ENCODE peak calls at places on chromosomes 16 and 17, in nine cellular contexts. N, M, F, Z, K, T, Y, G and I are unnamed samples. For H3K4me1, the result is how much of the 10 kb centered on the place peaks cover.

GRCh38 chr16:74724820-74725549 is 24.3 kb upstream of the MLKL start:
- DNase-seq in N (no peak), M (no peak), F (no peak), Z (no peak), K (no peak), T (peak), Y (no peak), G (no peak), I (no peak)

GRCh38 chr17:18256776-18257175 is 1.8 kb downstream of the FLII start:
- DNase-seq in N (no peak), M (no peak), F (no peak), Z (no peak), K (no peak), T (no peak), Y (no peak), G (no peak), I (no peak)

GRCh38 chr16:84842516-84843148 is 22.8 kb downstream of the CRISPLD2 start:
- DNase-seq in N (no peak), M (no peak), F (no peak), Z (no peak), K (no peak), T (no peak), Y (no peak), G (no peak), I (no peak)

GRCh38 chr17:7478276-7479138 is 924 bp downstream of the ZBTB4 start:
- DNase-seq in N (peak), M (peak), F (no peak), Z (peak), K (peak), T (peak), Y (no peak), G (no peak), I (peak)

GRCh38 chr17:15398291-15398690 is 56.9 kb upstream of the TEKT3 start:
- DNase-seq in N (peak), M (no peak), F (no peak), Z (no peak), K (no peak), T (peak), Y (no peak), G (no peak), I (no peak)

GRCh38 chr16:4700997-4701743 is 7.8 kb downstream of the NUDT16L1 start:
- DNase-seq in N (no peak), M (no peak), F (no peak), Z (no peak), K (no peak), T (no peak), Y (no peak), G (no peak), I (no peak)

GRCh38 chr17:79921411-79922160 is 82.3 kb upstream of the CBX4 start:
- DNase-seq in N (peak), M (no peak), F (no peak), Z (no peak), K (no peak), T (no peak), Y (no peak), G (no peak), I (no peak)

GRCh38 chr17:29393451-29393850 is 3.3 kb downstream of the TAOK1 start:
- DNase-seq in N (no peak), M (no peak), F (no peak), Z (no peak), K (no peak), T (peak), Y (no peak), G (no peak), I (no peak)

GRCh38 chr16:69718365-69718764 is 8.0 kb downstream of the NQO1 start:
- DNase-seq in N (no peak), M (no peak), F (no peak), Z (no peak), K (no peak), T (no peak), Y (no peak), G (no peak), I (no peak)

GRCh38 chr16:83705856-83706255 is 101.9 kb upstream of the HSBP1 start:
- DNase-seq in N (no peak), M (no peak), F (no peak), Z (no peak), K (no peak), T (no peak), Y (no peak), G (no peak), I (no peak)

GRCh38 chr16:11698271-11698689 is 30.0 kb downstream of the SNN start:
- DNase-seq in N (no peak), M (no peak), F (peak), Z (no peak), K (no peak), T (peak), Y (no peak), G (no peak), I (no peak)

GRCh38 chr17:7137182-7137943 is 22.7 kb upstream of the ASGR2 start:
- DNase-seq in N (peak), M (no peak), F (no peak), Z (no peak), K (peak), T (no peak), Y (no peak), G (no peak), I (no peak)

GRCh38 chr17:73156166-73156840 is 8.5 kb upstream of the SSTR2 start:
- DNase-seq in N (peak), M (peak), F (peak), Z (peak), K (peak), T (peak), Y (no peak), G (no peak), I (peak)

GRCh38 chr17:31532526-31532925 is 141.1 kb downstream of the RAB11FIP4 start:
- DNase-seq in N (no peak), M (no peak), F (no peak), Z (no peak), K (no peak), T (no peak), Y (no peak), G (no peak), I (no peak)

GRCh38 chr17:64004218-64004770 is 6.1 kb downstream of the PRR29 start:
- DNase-seq in N (no peak), M (no peak), F (peak), Z (no peak), K (peak), T (no peak), Y (no peak), G (no peak), I (no peak)

GRCh38 chr17:66135896-66136295 is 56.0 kb downstream of the CEP112 start:
- DNase-seq in N (no peak), M (no peak), F (no peak), Z (no peak), K (no peak), T (peak), Y (no peak), G (no peak), I (no peak)

GRCh38 chr17:43754947-43755346 is 3.6 kb downstream of the SOST start:
- DNase-seq in N (no peak), M (no peak), F (no peak), Z (no peak), K (no peak), T (no peak), Y (no peak), G (no peak), I (no peak)

GRCh38 chr16:78177927-78178326 is 78.5 kb downstream of the WWOX start:
- DNase-seq in N (no peak), M (no peak), F (no peak), Z (no peak), K (no peak), T (no peak), Y (peak), G (no peak), I (peak)

GRCh38 chr16:10859650-10860049 is 17.4 kb upstream of the CIITA start:
- DNase-seq in N (no peak), M (no peak), F (no peak), Z (no peak), K (no peak), T (no peak), Y (no peak), G (no peak), I (no peak)

GRCh38 chr16:11676799-11677198 is 8.5 kb downstream of the SNN start:
- DNase-seq in N (no peak), M (no peak), F (no peak), Z (no peak), K (no peak), T (no peak), Y (no peak), G (no peak), I (no peak)

GRCh38 chr16:69365901-69366300 is 14.3 kb upstream of the TMED6 start:
- DNase-seq in N (no peak), M (no peak), F (no peak), Z (no peak), K (no peak), T (peak), Y (no peak), G (no peak), I (no peak)

GRCh38 chr17:30389755-30390300 is 11.1 kb downstream of the CPD start:
- DNase-seq in N (no peak), M (no peak), F (no peak), Z (no peak), K (no peak), T (no peak), Y (no peak), G (no peak), I (no peak)

GRCh38 chr17:29677139-29677834 is 54.6 kb upstream of the CORO6 start:
- DNase-seq in N (peak), M (no peak), F (peak), Z (no peak), K (peak), T (no peak), Y (peak), G (no peak), I (no peak)

GRCh38 chr17:49101054-49101534 is 31.5 kb upstream of the B4GALNT2 start:
- DNase-seq in N (no peak), M (no peak), F (no peak), Z (no peak), K (no peak), T (peak), Y (no peak), G (no peak), I (no peak)

GRCh38 chr16:49528564-49529150 is 155.1 kb downstream of the C16orf78 start:
- DNase-seq in N (no peak), M (no peak), F (peak), Z (peak), K (no peak), T (no peak), Y (no peak), G (no peak), I (no peak)

GRCh38 chr17:1275962-1276736 is 3.3 kb upstream of the TRARG1 start:
- DNase-seq in N (peak), M (peak), F (peak), Z (peak), K (peak), T (peak), Y (peak), G (no peak), I (peak)

GRCh38 chr16:10946308-10946707 is 1.9 kb downstream of the CLEC16A start:
- DNase-seq in N (no peak), M (no peak), F (no peak), Z (no peak), K (no peak), T (no peak), Y (no peak), G (no peak), I (peak)

GRCh38 chr16:53829186-53829747 is 125.3 kb downstream of the FTO start:
- DNase-seq in N (no peak), M (no peak), F (no peak), Z (no peak), K (no peak), T (peak), Y (no peak), G (no peak), I (no peak)

GRCh38 chr17:63140255-63140654 is 174.2 kb downstream of the TANC2 start:
- DNase-seq in N (no peak), M (no peak), F (no peak), Z (no peak), K (peak), T (peak), Y (no peak), G (no peak), I (no peak)

GRCh38 chr16:69834817-69835477 is 72.8 kb downstream of the WWP2 start:
- DNase-seq in N (no peak), M (no peak), F (no peak), Z (peak), K (no peak), T (no peak), Y (no peak), G (no peak), I (no peak)

GRCh38 chr17:36640346-36640745 is 39.0 kb downstream of the MRM1 start:
- DNase-seq in N (no peak), M (no peak), F (no peak), Z (no peak), K (no peak), T (no peak), Y (no peak), G (no peak), I (no peak)

GRCh38 chr17:6195123-6195522 is 124.9 kb downstream of the WSCD1 start:
- DNase-seq in N (no peak), M (no peak), F (no peak), Z (no peak), K (no peak), T (no peak), Y (no peak), G (no peak), I (no peak)

GRCh38 chr16:48608452-48608851 is 1.5 kb downstream of the N4BP1 start:
- DNase-seq in N (no peak), M (peak), F (no peak), Z (no peak), K (no peak), T (no peak), Y (no peak), G (no peak), I (no peak)

GRCh38 chr17:46027326-46028325 is 28.6 kb downstream of the STH start:
- DNase-seq in N (no peak), M (no peak), F (no peak), Z (no peak), K (no peak), T (no peak), Y (no peak), G (no peak), I (no peak)

DNA sequence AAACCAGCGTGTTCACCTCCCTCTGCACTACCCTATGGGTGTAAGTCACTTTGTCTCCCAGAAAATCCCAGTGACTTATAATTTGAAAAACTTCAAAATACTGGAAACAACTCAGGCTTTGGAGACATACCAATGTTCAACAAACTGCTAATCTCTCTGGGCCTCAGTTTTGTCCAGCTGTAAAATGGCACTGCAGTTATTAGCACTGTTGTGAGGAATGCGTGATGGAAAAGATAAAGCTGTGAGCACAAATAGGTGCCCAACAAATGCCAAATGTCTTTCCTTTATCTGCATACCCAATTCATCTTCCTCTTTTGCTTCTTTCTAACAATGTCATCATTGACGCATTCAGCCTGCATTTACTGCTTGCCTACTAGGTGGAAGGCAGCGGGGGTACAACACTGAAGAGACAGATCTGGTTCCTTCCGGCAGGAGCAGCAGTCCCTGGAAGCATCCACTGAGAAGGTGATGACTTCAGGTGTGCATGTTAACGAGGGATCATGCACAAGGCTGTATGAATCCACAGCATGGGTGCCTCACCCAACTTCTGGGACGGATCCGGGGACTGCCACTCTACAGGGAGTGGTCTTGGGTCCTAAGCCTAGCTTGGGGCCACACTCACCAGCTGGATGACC is 63.4 kb downstream of the CYTH1 start:
- DNase-seq in N (no peak), M (no peak), F (no peak), Z (no peak), K (no peak), T (no peak), Y (no peak), G (no peak), I (no peak)
- H3K27ac ChIP-seq in N (no peak), M (no peak), F (no peak), Z (no peak), K (no peak), T (no peak), Y (peak), G (no peak), I (no peak)

GRCh38 chr17:82979718-82980117 is 99.7 kb upstream of the METRNL start:
- DNase-seq in N (no peak), M (no peak), F (no peak), Z (no peak), K (no peak), T (no peak), Y (no peak), G (no peak), I (no peak)
- H3K4me1 ChIP-seq in N (under half), M (under half), F (under half), Z (under half), K (under half), T (under half), Y (under half), G (under half), I (under half)

GRCh38 chr16:8946544-8946943 is 17.2 kb downstream of the USP7 start:
- DNase-seq in N (no peak), M (no peak), F (no peak), Z (no peak), K (no peak), T (no peak), Y (no peak), G (no peak), I (no peak)

GRCh38 chr16:8945626-8946296 is 17.9 kb downstream of the USP7 start:
- DNase-seq in N (no peak), M (no peak), F (no peak), Z (no peak), K (no peak), T (no peak), Y (no peak), G (no peak), I (no peak)

GRCh38 chr16:8943001-8943763 is 20.5 kb downstream of the USP7 start:
- DNase-seq in N (no peak), M (no peak), F (no peak), Z (no peak), K (no peak), T (no peak), Y (no peak), G (no peak), I (peak)

GRCh38 chr16:8941718-8942344 is 21.9 kb downstream of the USP7 start:
- DNase-seq in N (no peak), M (no peak), F (no peak), Z (no peak), K (no peak), T (no peak), Y (no peak), G (no peak), I (no peak)

GRCh38 chr16:8944113-8944765 is 19.5 kb downstream of the USP7 start:
- DNase-seq in N (no peak), M (no peak), F (no peak), Z (no peak), K (no peak), T (no peak), Y (no peak), G (no peak), I (no peak)
- H3K27ac ChIP-seq in N (peak), M (no peak), F (no peak), Z (peak), K (no peak), T (no peak), Y (no peak), G (no peak), I (peak)

DNA sequence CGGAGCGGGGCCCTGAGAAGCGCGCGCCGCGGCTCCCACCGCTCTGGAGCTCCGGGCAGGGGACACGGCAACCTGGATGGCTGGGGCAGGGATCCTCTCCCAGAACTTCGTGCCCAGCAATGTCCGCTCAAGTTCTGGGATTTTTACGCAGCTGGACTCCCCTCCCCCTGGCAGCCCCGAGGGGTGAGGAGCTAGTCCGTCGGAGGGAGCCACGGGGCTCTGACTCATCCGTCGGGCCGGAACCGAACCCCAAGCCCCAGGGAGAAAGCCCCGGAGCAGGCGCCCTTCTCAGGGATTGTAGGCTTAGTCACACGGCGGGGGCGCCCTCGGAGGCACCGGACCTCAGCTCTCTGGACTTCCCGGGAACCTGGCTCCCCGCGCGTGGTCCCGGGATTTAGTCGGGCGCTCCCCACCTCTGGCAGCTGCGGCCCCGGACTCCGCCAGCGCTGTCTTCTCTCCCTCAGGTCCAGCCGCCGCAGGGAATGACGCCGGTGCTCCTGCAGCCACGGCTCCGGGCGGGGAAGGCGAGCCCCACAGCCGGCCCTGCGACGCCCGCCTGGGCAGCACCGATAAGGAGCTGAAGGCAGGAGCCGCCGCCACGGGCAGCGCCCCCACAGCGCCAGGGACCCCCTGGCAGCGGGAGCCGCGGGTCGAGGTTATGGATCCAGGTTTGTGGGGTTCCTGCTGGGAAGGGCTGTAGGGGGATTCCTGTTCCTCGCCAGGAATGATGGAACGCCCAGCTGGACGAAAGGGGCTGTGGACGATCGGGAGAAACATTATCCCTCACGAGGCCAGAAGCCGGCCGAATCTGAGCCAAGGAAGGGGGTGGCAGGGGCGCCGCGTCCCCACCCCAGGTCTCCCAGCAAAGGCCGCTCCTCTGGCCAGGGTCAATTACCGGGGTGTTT is 830 bp downstream of the SPHK1 start:
- DNase-seq in N (peak), M (peak), F (peak), Z (peak), K (no peak), T (peak), Y (no peak), G (no peak), I (peak)
- H3K4me1 ChIP-seq in N (under half), M (under half), F (under half), Z (under half), K (under half), T (under half), Y (half or more), G (half or more), I (under half)

GRCh38 chr16:1823821-1824220 is 2.8 kb downstream of the HAGH start:
- DNase-seq in N (no peak), M (no peak), F (no peak), Z (peak), K (peak), T (peak), Y (no peak), G (no peak), I (peak)

GRCh38 chr16:1820973-1821290 is 5.7 kb downstream of the HAGH start:
- DNase-seq in N (no peak), M (no peak), F (no peak), Z (no peak), K (no peak), T (no peak), Y (no peak), G (no peak), I (no peak)

GRCh38 chr16:1822801-1823200 is 3.8 kb downstream of the HAGH start:
- DNase-seq in N (no peak), M (no peak), F (no peak), Z (no peak), K (no peak), T (no peak), Y (no peak), G (no peak), I (no peak)

GRCh38 chr16:1820096-1820972 is 6.3 kb downstream of the HAGH start:
- DNase-seq in N (no peak), M (no peak), F (no peak), Z (no peak), K (no peak), T (no peak), Y (no peak), G (no peak), I (no peak)

DNA sequence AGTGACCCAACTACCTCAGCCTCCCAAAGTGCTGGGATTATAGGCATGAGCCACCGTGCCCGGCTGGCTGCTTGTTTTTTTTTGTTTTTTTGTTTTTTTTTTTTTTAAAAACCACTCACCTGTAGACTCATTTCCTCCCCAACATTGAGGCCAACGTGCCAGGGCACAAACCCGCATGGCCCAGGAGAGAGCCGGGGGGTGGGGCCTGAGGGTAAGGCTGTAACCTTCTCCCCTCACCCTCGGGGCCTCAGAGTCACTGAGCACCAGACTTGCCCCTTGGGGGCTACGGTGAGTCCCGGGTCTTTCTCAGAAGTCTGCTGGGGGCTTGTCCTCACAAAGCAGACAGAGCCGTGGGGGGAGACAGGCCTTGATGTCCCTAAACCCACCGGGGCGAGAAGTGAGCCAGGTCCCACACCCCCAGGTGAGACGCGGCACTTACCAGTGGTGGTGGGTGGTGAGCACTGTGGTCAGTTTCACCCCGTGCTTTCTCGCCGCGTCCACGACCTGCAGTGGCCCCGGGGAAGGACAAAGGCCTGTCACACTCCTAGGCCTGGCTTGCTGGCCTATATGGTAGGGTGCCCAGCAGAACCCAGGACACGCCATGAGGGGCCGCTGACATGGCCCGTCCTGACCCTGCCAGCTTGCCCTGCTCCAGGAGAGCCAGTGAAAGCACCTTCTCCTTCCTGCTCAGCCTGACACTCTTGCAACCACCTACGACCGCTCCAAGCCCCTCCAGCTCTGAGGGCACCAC is 4.6 kb downstream of the HAGH start:
- DNase-seq in N (no peak), M (no peak), F (no peak), Z (no peak), K (no peak), T (no peak), Y (no peak), G (no peak), I (no peak)
- H3K27ac ChIP-seq in N (no peak), M (no peak), F (no peak), Z (no peak), K (no peak), T (no peak), Y (no peak), G (no peak), I (no peak)